ENCODE peak calls at places on chromosomes 7 and 10, in five cellular contexts. K is NCI-H1436, D is GM23248, S is SW480, F is RPMI8226. T is an unnamed sample.

GRCh38 chr10:36666451-36666850 is 458.9 kb upstream of the ANKRD30A start:
- DNase-seq in K (no peak), D (no peak), S (no peak), F (no peak), T (no peak)

GRCh38 chr7:286278-286677 is 3.7 kb upstream of the FOXL3 start:
- DNase-seq in K (no peak), D (no peak), S (no peak), F (no peak), T (no peak)

GRCh38 chr7:142511801-142512200 is 237.5 kb upstream of the PRSS1 start:
- DNase-seq in K (no peak), D (no peak), S (no peak), F (peak), T (no peak)

GRCh38 chr10:97380513-97380912 is 20.6 kb downstream of the RRP12 start:
- DNase-seq in K (no peak), D (no peak), S (no peak), F (no peak), T (no peak)

GRCh38 chr10:86966008-86966654 is 2.2 kb upstream of the ADIRF start:
- DNase-seq in K (no peak), D (no peak), S (no peak), F (no peak), T (no peak)

GRCh38 chr7:30909431-30909830 is 2.2 kb upstream of the AQP1 start:
- DNase-seq in K (no peak), D (no peak), S (no peak), F (no peak), T (no peak)

GRCh38 chr10:14683246-14683645 is 91.5 kb downstream of the FAM107B start:
- DNase-seq in K (no peak), D (peak), S (no peak), F (no peak), T (no peak)

GRCh38 chr7:142868188-142868811 is 13.4 kb downstream of the EPHB6 start:
- DNase-seq in K (no peak), D (no peak), S (no peak), F (no peak), T (no peak)

GRCh38 chr7:155232911-155233702 is 64.6 kb upstream of the INSIG1 start:
- DNase-seq in K (no peak), D (peak), S (no peak), F (no peak), T (no peak)

GRCh38 chr10:128860574-128860973 is 606.5 kb upstream of the MGMT start:
- DNase-seq in K (no peak), D (no peak), S (no peak), F (no peak), T (no peak)

GRCh38 chr7:143299346-143299745 is 11.2 kb downstream of the CASP2 start:
- DNase-seq in K (no peak), D (peak), S (no peak), F (no peak), T (no peak)

GRCh38 chr7:92682324-92682723 is 92.1 kb upstream of the FAM133B start:
- DNase-seq in K (no peak), D (no peak), S (no peak), F (no peak), T (no peak)

GRCh38 chr7:82699773-82700186 is 256.2 kb upstream of the CACNA2D1 start:
- DNase-seq in K (no peak), D (peak), S (peak), F (no peak), T (no peak)

T was measured in dorsolateral prefrontal cortex.